ENCODE peak calls at places on chromosomes 5 and 9, in eight cellular contexts. W, C, R, F, K, N, P and M are unnamed samples.

GRCh38 chr5:113114559-113114958 is 138.0 kb downstream of the DCP2 start:
- DNase-seq in N (no peak), F (no peak), R (no peak), K (no peak), W (no peak), P (no peak), C (no peak), M (no peak)

GRCh38 chr9:91162784-91163440 is 198.8 kb downstream of the AUH start:
- DNase-seq in C (no peak), W (no peak), N (no peak), P (no peak), K (peak; percentile 52), R (peak; percentile 20), F (peak; percentile 22), M (no peak)

GRCh38 chr5:1731091-1731639 is 68.5 kb downstream of the MRPL36 start:
- DNase-seq in N (no peak), F (no peak), C (no peak), P (no peak), W (no peak), R (no peak), K (no peak), M (no peak)

GRCh38 chr9:128689293-128689770 is 310 bp downstream of the SET start:
- DNase-seq in N (peak; percentile 60), R (no peak), W (no peak), C (peak; percentile 72), F (no peak), P (no peak), K (peak; percentile 64), M (no peak)

GRCh38 chr9:76905661-76905983 is 292 bp downstream of the PRUNE2 start:
- DNase-seq in R (no peak), F (peak; percentile 8), W (no peak), K (no peak), C (no peak), P (no peak), N (no peak), M (no peak)

GRCh38 chr5:81749562-81750307 is 1.2 kb downstream of the SSBP2 start:
- DNase-seq in R (no peak), C (peak; percentile 51), K (no peak), F (peak; percentile 21), W (no peak), N (peak; percentile 41), P (peak; percentile 42), M (no peak)

GRCh38 chr9:74609671-74610416 is 112.7 kb downstream of the RORB start:
- DNase-seq in P (no peak), N (no peak), W (no peak), K (peak; percentile 1), R (no peak), C (no peak), F (peak; percentile 5), M (no peak)

GRCh38 chr9:36855443-36856315 is 178.4 kb downstream of the PAX5 start:
- DNase-seq in F (peak; percentile 41), K (no peak), R (no peak), N (no peak), C (no peak), P (peak; percentile 35), W (no peak), M (no peak)

GRCh38 chr9:7536310-7536939 is 263.2 kb downstream of the DMAC1 start:
- DNase-seq in R (peak; percentile 10), W (peak; percentile 3), P (no peak), K (peak; percentile 76), F (peak; percentile 71), C (peak; percentile 16), N (no peak), M (peak; percentile 4)

GRCh38 chr9:83544002-83544698 is 5.9 kb upstream of the FRMD3 start:
- DNase-seq in W (peak; percentile 71), R (peak; percentile 57), K (peak; percentile 90), P (no peak), F (peak; percentile 81), C (peak; percentile 36), N (no peak), M (peak; percentile 46)

GRCh38 chr9:132894343-132894742 is 15.6 kb downstream of the SPACA9 start:
- DNase-seq in R (no peak), F (peak; percentile 84), W (no peak), K (no peak), C (no peak), N (no peak), P (no peak), M (no peak)

GRCh38 chr5:172932313-172933017 is 26.8 kb upstream of the RPL26L1 start:
- DNase-seq in P (peak; percentile 54), R (no peak), N (peak; percentile 62), K (peak; percentile 77), W (no peak), C (peak; percentile 79), F (peak; percentile 72), M (no peak)

GRCh38 chr9:126666155-126666803 is 52.6 kb downstream of the LMX1B start:
- DNase-seq in P (no peak), C (no peak), W (no peak), F (no peak), N (no peak), K (no peak), R (no peak), M (no peak)

GRCh38 chr9:92151691-92152393 is 36.6 kb upstream of the SPTLC1 start:
- DNase-seq in F (peak; percentile 78), C (no peak), K (peak; percentile 68), P (no peak), N (no peak), R (peak; percentile 93), W (no peak), M (no peak)

GRCh38 chr5:57718155-57718554 is 235.5 kb upstream of the ACTBL2 start:
- DNase-seq in F (peak; percentile 60), P (no peak), W (peak; percentile 20), N (no peak), C (no peak), R (no peak), K (peak; percentile 37), M (peak; percentile 88)

GRCh38 chr9:35681341-35682002 is 7.7 kb downstream of the CA9 start:
- DNase-seq in P (no peak), K (peak; percentile 35), W (no peak), F (no peak), N (no peak), R (peak; percentile 36), C (no peak), M (no peak)

GRCh38 chr9:126915281-126915816 is 767 bp downstream of the RALGPS1 start:
- DNase-seq in W (no peak), F (peak; percentile 47), K (no peak), P (peak; percentile 82), N (peak; percentile 21), C (peak; percentile 37), R (no peak), M (no peak)

GRCh38 chr9:116516456-116516855 is 170.6 kb upstream of the TRIM32 start:
- DNase-seq in P (no peak), R (no peak), K (peak; percentile 26), C (no peak), W (no peak), F (no peak), N (no peak), M (no peak)

GRCh38 chr9:22147818-22148573 is 138.9 kb upstream of the CDKN2B start:
- DNase-seq in W (no peak), K (peak; percentile 90), C (no peak), N (no peak), P (no peak), R (peak; percentile 100), F (peak; percentile 83), M (no peak)

GRCh38 chr9:127862075-127863011 is 7.9 kb upstream of the ENG start:
- DNase-seq in F (no peak), C (peak; percentile 89), W (no peak), R (no peak), N (peak; percentile 84), K (peak; percentile 46), P (no peak), M (no peak)

GRCh38 chr5:134411546-134412266 is at the start of gene CDKN2AIPNL:
- DNase-seq in R (peak; percentile 70), C (peak; percentile 94), P (peak; percentile 84), N (peak; percentile 88), F (peak; percentile 91), K (peak; percentile 92), W (peak; percentile 58), M (no peak)

GRCh38 chr9:132235894-132236661 is 74.2 kb downstream of the NTNG2 start:
- DNase-seq in R (peak; percentile 22), C (peak; percentile 76), W (no peak), P (peak; percentile 86), N (peak; percentile 62), F (peak; percentile 75), K (peak; percentile 78), M (no peak)

GRCh38 chr5:32712463-32713395 is 1.6 kb downstream of the NPR3 start:
- DNase-seq in R (no peak), F (peak; percentile 24), K (no peak), C (no peak), W (no peak), N (no peak), P (no peak), M (no peak)
- TF ChIP-seq CTCF in R (no peak), F (no peak), K (peak; percentile 12), C (no peak), W (peak; percentile 13), N (no peak), P (no peak), M (no peak)

DNA sequence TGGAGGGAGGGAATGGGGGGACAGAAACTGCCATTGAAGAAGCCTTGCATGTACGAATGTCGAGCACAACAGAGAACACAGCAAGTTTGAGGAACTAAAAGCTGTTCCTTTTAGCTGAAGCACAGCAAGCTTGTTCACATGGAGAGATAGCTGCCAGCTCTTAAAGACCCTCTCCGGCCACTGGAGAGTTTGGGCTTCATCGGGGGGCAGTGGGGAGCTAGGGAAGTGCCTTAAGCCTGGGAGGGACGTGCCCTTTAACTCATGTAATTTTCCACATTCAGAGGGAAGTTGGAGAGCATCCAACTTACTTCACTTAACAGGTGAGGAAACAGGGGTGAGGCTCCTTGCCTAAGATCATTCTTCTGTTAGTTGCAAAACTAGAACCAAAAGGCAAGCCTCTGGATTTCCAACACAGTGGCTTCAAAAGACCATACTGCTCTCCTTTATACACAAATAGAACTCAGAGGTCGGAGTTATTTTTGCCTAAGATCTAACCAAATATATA is 2.3 kb upstream of the CYFIP2 start:
- DNase-seq in N (no peak), F (peak; percentile 70), W (no peak), K (no peak), P (no peak), R (no peak), C (no peak), M (no peak)
- TF ChIP-seq CTCF in N (no peak), F (no peak), W (no peak), K (no peak), P (no peak), R (no peak), C (no peak), M (no peak)

GRCh38 chr9:70658765-70659164 is 244.3 kb upstream of the KLF9 start:
- DNase-seq in C (no peak), R (no peak), F (no peak), P (no peak), N (no peak), W (no peak), K (no peak), M (no peak)
- TF ChIP-seq CTCF in C (no peak), R (no peak), F (no peak), P (no peak), N (no peak), W (no peak), K (no peak), M (no peak)

DNA sequence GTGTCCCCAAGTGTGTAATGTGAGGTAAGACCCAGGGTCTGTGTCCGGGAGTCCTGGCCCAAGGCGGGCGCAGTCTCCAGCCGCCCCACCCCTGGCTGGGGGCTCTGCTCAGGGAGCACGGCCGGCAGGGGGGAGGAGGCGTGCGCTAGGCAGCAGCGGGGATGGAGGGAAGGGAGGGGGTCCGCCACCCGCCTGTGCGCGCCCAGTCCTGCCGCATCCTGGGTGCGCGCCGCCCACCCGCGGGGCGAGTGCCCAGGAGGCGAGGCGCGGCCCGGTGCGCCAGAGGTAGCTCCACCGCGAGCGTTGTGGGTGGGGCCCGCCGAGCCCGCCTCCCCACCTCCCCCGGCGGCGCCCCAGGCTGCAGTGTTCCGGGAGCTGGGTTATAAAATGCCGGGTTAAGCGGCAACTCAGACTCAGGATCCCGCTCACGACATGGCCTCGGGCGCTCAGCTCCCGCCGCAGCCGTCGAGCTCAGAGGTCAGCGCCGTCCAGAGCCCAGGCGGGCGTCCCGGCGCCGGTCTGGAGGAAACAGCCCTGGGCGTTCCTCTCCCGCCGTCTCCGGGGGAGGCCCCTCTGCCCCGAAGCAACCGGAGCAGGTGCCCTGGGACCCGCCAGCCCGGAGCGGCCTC is at the start of gene CCNI2:
- DNase-seq in K (no peak), P (peak; percentile 24), N (no peak), C (peak; percentile 37), R (no peak), W (no peak), F (peak; percentile 30), M (no peak)
- TF ChIP-seq CTCF in K (no peak), P (no peak), N (no peak), C (peak; percentile 8), R (no peak), W (peak; percentile 12), F (no peak), M (no peak)